ENCODE peak calls at places on chromosomes 2 and 18, in ten cellular contexts. One of them, this sample, is unnamed.
A peak's percentile ranks its signal among the peaks of the same experiment; 100 is the strongest.

GRCh38 chr2:99921903-99922302 is 220.5 kb downstream of the AFF3 start:
- DNase-seq in colonic mucosa: no peak
- DNase-seq in heart left ventricle: no peak
- DNase-seq in AG04450: no peak
- DNase-seq in GM23248: no peak
- DNase-seq in tibial artery: no peak
- DNase-seq in GM23338: no peak
- DNase-seq in tibial nerve: no peak
- DNase-seq in CD8-positive, alpha-beta memory T cell: no peak
- DNase-seq in cardiac muscle cell: no peak
- DNase-seq in this sample: no peak

GRCh38 chr2:38515155-38516074 is 87.3 kb downstream of the HNRNPLL start:
- DNase-seq in GM23338: no peak
- DNase-seq in GM23248: peak; percentile 59
- DNase-seq in colonic mucosa: no peak
- DNase-seq in cardiac muscle cell: peak; percentile 95
- DNase-seq in AG04450: no peak
- DNase-seq in CD8-positive, alpha-beta memory T cell: no peak
- DNase-seq in tibial nerve: peak; percentile 56
- DNase-seq in heart left ventricle: peak; percentile 76
- DNase-seq in tibial artery: no peak
- DNase-seq in this sample: no peak

GRCh38 chr2:98485453-98485755 is 40.7 kb downstream of the INPP4A start:
- DNase-seq in tibial artery: no peak
- DNase-seq in cardiac muscle cell: no peak
- DNase-seq in GM23248: no peak
- DNase-seq in AG04450: no peak
- DNase-seq in colonic mucosa: no peak
- DNase-seq in CD8-positive, alpha-beta memory T cell: no peak
- DNase-seq in heart left ventricle: no peak
- DNase-seq in GM23338: no peak
- DNase-seq in tibial nerve: no peak
- DNase-seq in this sample: no peak

GRCh38 chr2:168194784-168195522 is 52.4 kb downstream of the STK39 start:
- DNase-seq in cardiac muscle cell: no peak
- DNase-seq in colonic mucosa: no peak
- DNase-seq in tibial nerve: no peak
- DNase-seq in GM23248: peak; percentile 82
- DNase-seq in tibial artery: no peak
- DNase-seq in heart left ventricle: no peak
- DNase-seq in CD8-positive, alpha-beta memory T cell: no peak
- DNase-seq in AG04450: no peak
- DNase-seq in GM23338: no peak
- DNase-seq in this sample: no peak

GRCh38 chr18:40250218-40250617 is 1704.8 kb upstream of the PIK3C3 start:
- DNase-seq in GM23338: no peak
- DNase-seq in AG04450: no peak
- DNase-seq in cardiac muscle cell: no peak
- DNase-seq in heart left ventricle: no peak
- DNase-seq in colonic mucosa: no peak
- DNase-seq in tibial nerve: no peak
- DNase-seq in tibial artery: no peak
- DNase-seq in CD8-positive, alpha-beta memory T cell: no peak
- DNase-seq in GM23248: no peak
- DNase-seq in this sample: no peak

GRCh38 chr18:62175521-62175920 is 11.3 kb downstream of the PIGN start:
- DNase-seq in GM23248: peak; percentile 11
- DNase-seq in GM23338: no peak
- DNase-seq in cardiac muscle cell: no peak
- DNase-seq in tibial nerve: no peak
- DNase-seq in colonic mucosa: no peak
- DNase-seq in heart left ventricle: no peak
- DNase-seq in CD8-positive, alpha-beta memory T cell: no peak
- DNase-seq in tibial artery: no peak
- DNase-seq in AG04450: no peak
- DNase-seq in this sample: no peak

GRCh38 chr18:25503567-25504081 is 151.7 kb upstream of the ZNF521 start:
- DNase-seq in tibial artery: peak; percentile 71
- DNase-seq in CD8-positive, alpha-beta memory T cell: no peak
- DNase-seq in colonic mucosa: peak; percentile 72
- DNase-seq in GM23338: peak; percentile 75
- DNase-seq in AG04450: peak; percentile 49
- DNase-seq in heart left ventricle: peak; percentile 64
- DNase-seq in tibial nerve: peak; percentile 71
- DNase-seq in GM23248: peak; percentile 77
- DNase-seq in cardiac muscle cell: peak; percentile 87
- DNase-seq in this sample: peak; percentile 74

GRCh38 chr2:119464977-119465376 is 33.3 kb downstream of the TMEM37 start:
- DNase-seq in cardiac muscle cell: no peak
- DNase-seq in GM23248: peak; percentile 9
- DNase-seq in tibial nerve: peak; percentile 30
- DNase-seq in heart left ventricle: peak; percentile 52
- DNase-seq in CD8-positive, alpha-beta memory T cell: no peak
- DNase-seq in colonic mucosa: no peak
- DNase-seq in GM23338: no peak
- DNase-seq in tibial artery: peak; percentile 55
- DNase-seq in AG04450: no peak
- DNase-seq in this sample: no peak

GRCh38 chr2:127105656-127106456 is 1.1 kb downstream of the BIN1 start:
- DNase-seq in AG04450: no peak
- DNase-seq in cardiac muscle cell: peak; percentile 61
- DNase-seq in heart left ventricle: no peak
- DNase-seq in GM23338: peak; percentile 77
- DNase-seq in CD8-positive, alpha-beta memory T cell: no peak
- DNase-seq in colonic mucosa: peak; percentile 54
- DNase-seq in tibial nerve: no peak
- DNase-seq in GM23248: peak; percentile 57
- DNase-seq in tibial artery: no peak
- DNase-seq in this sample: peak; percentile 74

GRCh38 chr2:7392076-7392787 is 475.0 kb downstream of the RNF144A start:
- DNase-seq in tibial nerve: no peak
- DNase-seq in cardiac muscle cell: no peak
- DNase-seq in GM23248: peak; percentile 50
- DNase-seq in AG04450: no peak
- DNase-seq in CD8-positive, alpha-beta memory T cell: no peak
- DNase-seq in GM23338: no peak
- DNase-seq in colonic mucosa: no peak
- DNase-seq in heart left ventricle: peak; percentile 35
- DNase-seq in tibial artery: no peak
- DNase-seq in this sample: no peak

GRCh38 chr2:206800501-206801416 is 35.4 kb downstream of the FASTKD2 start:
- DNase-seq in AG04450: peak; percentile 26
- DNase-seq in tibial nerve: peak; percentile 79
- DNase-seq in tibial artery: peak; percentile 58
- DNase-seq in cardiac muscle cell: peak; percentile 84
- DNase-seq in GM23338: peak; percentile 89
- DNase-seq in GM23248: peak; percentile 87
- DNase-seq in heart left ventricle: peak; percentile 58
- DNase-seq in colonic mucosa: peak; percentile 56
- DNase-seq in CD8-positive, alpha-beta memory T cell: peak; percentile 47
- DNase-seq in this sample: peak; percentile 76

GRCh38 chr2:238771193-238771592 is 76.7 kb upstream of the TWIST2 start:
- DNase-seq in GM23338: peak; percentile 69
- DNase-seq in colonic mucosa: no peak
- DNase-seq in GM23248: peak; percentile 64
- DNase-seq in CD8-positive, alpha-beta memory T cell: no peak
- DNase-seq in AG04450: no peak
- DNase-seq in heart left ventricle: no peak
- DNase-seq in tibial artery: no peak
- DNase-seq in cardiac muscle cell: peak; percentile 49
- DNase-seq in tibial nerve: peak; percentile 23
- DNase-seq in this sample: no peak

GRCh38 chr18:75199327-75199726 is 9.6 kb downstream of the PTGR3 start:
- DNase-seq in GM23248: peak; percentile 16
- DNase-seq in tibial nerve: no peak
- DNase-seq in AG04450: no peak
- DNase-seq in GM23338: no peak
- DNase-seq in CD8-positive, alpha-beta memory T cell: no peak
- DNase-seq in tibial artery: no peak
- DNase-seq in heart left ventricle: no peak
- DNase-seq in cardiac muscle cell: peak; percentile 11
- DNase-seq in colonic mucosa: no peak
- DNase-seq in this sample: no peak

GRCh38 chr2:238493880-238494572 is 67.3 kb downstream of the ASB1 start:
- DNase-seq in GM23248: no peak
- DNase-seq in tibial nerve: no peak
- DNase-seq in tibial artery: no peak
- DNase-seq in AG04450: no peak
- DNase-seq in heart left ventricle: no peak
- DNase-seq in GM23338: no peak
- DNase-seq in colonic mucosa: peak; percentile 43
- DNase-seq in CD8-positive, alpha-beta memory T cell: peak; percentile 46
- DNase-seq in cardiac muscle cell: no peak
- DNase-seq in this sample: no peak

GRCh38 chr18:65753520-65753919 is 2.7 kb downstream of the CDH7 start:
- DNase-seq in AG04450: no peak
- DNase-seq in GM23338: peak; percentile 86
- DNase-seq in colonic mucosa: peak; percentile 23
- DNase-seq in tibial artery: no peak
- DNase-seq in cardiac muscle cell: no peak
- DNase-seq in tibial nerve: no peak
- DNase-seq in GM23248: no peak
- DNase-seq in heart left ventricle: no peak
- DNase-seq in CD8-positive, alpha-beta memory T cell: no peak
- DNase-seq in this sample: no peak

DNA sequence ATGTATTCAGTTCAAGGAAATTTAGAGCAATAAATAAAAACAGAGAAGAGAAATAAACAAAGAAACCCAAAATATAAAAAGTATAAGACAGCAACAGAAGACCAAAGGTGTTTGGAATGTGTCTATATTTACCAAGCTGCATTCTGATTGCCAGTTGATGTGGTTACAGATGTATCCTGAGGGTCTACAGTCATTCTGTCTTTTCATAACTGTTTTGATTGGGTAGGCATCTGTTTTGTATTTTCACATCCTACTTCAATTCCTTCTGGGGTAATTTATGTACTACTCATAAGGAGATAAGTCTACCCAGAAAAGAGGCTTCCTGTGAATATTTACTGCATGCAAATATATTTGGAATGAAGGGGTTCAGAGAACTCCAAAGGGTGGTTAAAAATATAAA is 596.8 kb upstream of the GCFC2 start:
- DNase-seq in colonic mucosa: no peak
- DNase-seq in CD8-positive, alpha-beta memory T cell: no peak
- DNase-seq in GM23338: no peak
- DNase-seq in tibial artery: no peak
- DNase-seq in cardiac muscle cell: no peak
- DNase-seq in AG04450: no peak
- DNase-seq in tibial nerve: no peak
- DNase-seq in GM23248: no peak
- DNase-seq in heart left ventricle: no peak
- DNase-seq in this sample: no peak
- H3K27ac ChIP-seq in colonic mucosa: no peak overlapping the region
- H3K27ac ChIP-seq in CD8-positive, alpha-beta memory T cell: no peak overlapping the region
- H3K27ac ChIP-seq in GM23338: no peak overlapping the region
- H3K27ac ChIP-seq in tibial artery: no peak overlapping the region
- H3K27ac ChIP-seq in cardiac muscle cell: no peak overlapping the region
- H3K27ac ChIP-seq in AG04450: no peak overlapping the region
- H3K27ac ChIP-seq in tibial nerve: no peak overlapping the region
- H3K27ac ChIP-seq in GM23248: no peak overlapping the region
- H3K27ac ChIP-seq in heart left ventricle: no peak overlapping the region
- H3K27ac ChIP-seq in this sample: no peak overlapping the region

GRCh38 chr2:160533482-160533881 is 39.9 kb upstream of the RBMS1 start:
- DNase-seq in GM23338: no peak
- DNase-seq in tibial nerve: no peak
- DNase-seq in AG04450: no peak
- DNase-seq in colonic mucosa: no peak
- DNase-seq in tibial artery: no peak
- DNase-seq in CD8-positive, alpha-beta memory T cell: no peak
- DNase-seq in cardiac muscle cell: no peak
- DNase-seq in GM23248: peak; percentile 19
- DNase-seq in heart left ventricle: peak; percentile 26
- DNase-seq in this sample: no peak
- H3K4me3 ChIP-seq in GM23338: no peak overlapping the region
- H3K4me3 ChIP-seq in tibial nerve: no peak overlapping the region
- H3K4me3 ChIP-seq in AG04450: no peak overlapping the region
- H3K4me3 ChIP-seq in colonic mucosa: no peak overlapping the region
- H3K4me3 ChIP-seq in tibial artery: no peak overlapping the region
- H3K4me3 ChIP-seq in CD8-positive, alpha-beta memory T cell: no peak overlapping the region
- H3K4me3 ChIP-seq in cardiac muscle cell: no peak overlapping the region
- H3K4me3 ChIP-seq in GM23248: no peak overlapping the region
- H3K4me3 ChIP-seq in heart left ventricle: no peak overlapping the region
- H3K4me3 ChIP-seq in this sample: no peak overlapping the region

GRCh38 chr2:3558205-3559014 is at the start of gene RNASEH1:
- DNase-seq in CD8-positive, alpha-beta memory T cell: peak; percentile 97
- DNase-seq in heart left ventricle: peak; percentile 99
- DNase-seq in cardiac muscle cell: peak; percentile 99
- DNase-seq in GM23248: peak; percentile 99
- DNase-seq in tibial nerve: peak; percentile 98
- DNase-seq in GM23338: peak; percentile 99
- DNase-seq in AG04450: peak; percentile 97
- DNase-seq in colonic mucosa: peak; percentile 99
- DNase-seq in tibial artery: peak; percentile 96
- DNase-seq in this sample: peak; percentile 99
- H3K27ac ChIP-seq in CD8-positive, alpha-beta memory T cell: peak within 1 kb of the TSS; percentile 96
- H3K27ac ChIP-seq in heart left ventricle: peak within 1 kb of the TSS; percentile 87
- H3K27ac ChIP-seq in cardiac muscle cell: peak within 1 kb of the TSS; percentile 94
- H3K27ac ChIP-seq in GM23248: peak within 1 kb of the TSS; percentile 93
- H3K27ac ChIP-seq in tibial nerve: peak within 1 kb of the TSS; percentile 87
- H3K27ac ChIP-seq in GM23338: peak within 1 kb of the TSS; percentile 99
- H3K27ac ChIP-seq in AG04450: peak within 1 kb of the TSS; percentile 91
- H3K27ac ChIP-seq in colonic mucosa: peak within 1 kb of the TSS; percentile 86
- H3K27ac ChIP-seq in tibial artery: peak within 1 kb of the TSS; percentile 87
- H3K27ac ChIP-seq in this sample: peak within 1 kb of the TSS; percentile 86

GRCh38 chr18:6341709-6342108 is 73.0 kb downstream of the L3MBTL4 start:
- DNase-seq in tibial artery: no peak
- DNase-seq in heart left ventricle: no peak
- DNase-seq in GM23338: no peak
- DNase-seq in GM23248: no peak
- DNase-seq in cardiac muscle cell: no peak
- DNase-seq in tibial nerve: no peak
- DNase-seq in colonic mucosa: no peak
- DNase-seq in AG04450: no peak
- DNase-seq in CD8-positive, alpha-beta memory T cell: no peak
- DNase-seq in this sample: no peak

GRCh38 chr18:6336239-6336638 is 78.5 kb downstream of the L3MBTL4 start:
- DNase-seq in tibial nerve: no peak
- DNase-seq in AG04450: no peak
- DNase-seq in colonic mucosa: no peak
- DNase-seq in CD8-positive, alpha-beta memory T cell: no peak
- DNase-seq in cardiac muscle cell: no peak
- DNase-seq in GM23338: no peak
- DNase-seq in tibial artery: no peak
- DNase-seq in heart left ventricle: no peak
- DNase-seq in GM23248: no peak
- DNase-seq in this sample: no peak

GRCh38 chr18:6342990-6343389 is 71.7 kb downstream of the L3MBTL4 start:
- DNase-seq in cardiac muscle cell: no peak
- DNase-seq in tibial artery: no peak
- DNase-seq in colonic mucosa: no peak
- DNase-seq in GM23248: no peak
- DNase-seq in heart left ventricle: no peak
- DNase-seq in GM23338: no peak
- DNase-seq in AG04450: no peak
- DNase-seq in CD8-positive, alpha-beta memory T cell: no peak
- DNase-seq in tibial nerve: no peak
- DNase-seq in this sample: no peak

DNA sequence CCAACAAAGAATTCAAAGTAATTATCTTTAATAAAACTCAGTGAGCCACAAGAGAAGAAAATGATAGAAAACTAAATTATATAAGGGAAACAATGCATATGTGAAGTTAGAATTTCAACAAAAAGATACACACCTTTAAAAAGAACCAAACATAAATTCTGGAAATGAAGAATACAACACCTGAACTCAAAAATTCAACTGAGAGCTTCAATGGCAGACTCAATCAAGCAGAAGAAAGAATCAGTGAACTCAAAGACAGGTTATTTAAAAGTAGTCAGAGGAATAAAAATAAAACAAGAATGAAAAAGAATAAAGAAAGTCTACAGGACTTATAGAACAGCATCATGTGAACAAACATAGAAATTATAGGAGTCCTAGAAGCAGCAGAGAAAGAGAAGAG is 73.4 kb downstream of the L3MBTL4 start:
- DNase-seq in GM23248: no peak
- DNase-seq in heart left ventricle: no peak
- DNase-seq in GM23338: no peak
- DNase-seq in tibial artery: no peak
- DNase-seq in colonic mucosa: no peak
- DNase-seq in AG04450: no peak
- DNase-seq in tibial nerve: no peak
- DNase-seq in CD8-positive, alpha-beta memory T cell: no peak
- DNase-seq in cardiac muscle cell: no peak
- DNase-seq in this sample: no peak
- H3K4me3 ChIP-seq in GM23248: no peak overlapping the region
- H3K4me3 ChIP-seq in heart left ventricle: no peak overlapping the region
- H3K4me3 ChIP-seq in GM23338: no peak overlapping the region
- H3K4me3 ChIP-seq in tibial artery: no peak overlapping the region
- H3K4me3 ChIP-seq in colonic mucosa: no peak overlapping the region
- H3K4me3 ChIP-seq in AG04450: no peak overlapping the region
- H3K4me3 ChIP-seq in tibial nerve: no peak overlapping the region
- H3K4me3 ChIP-seq in CD8-positive, alpha-beta memory T cell: no peak overlapping the region
- H3K4me3 ChIP-seq in cardiac muscle cell: no peak overlapping the region
- H3K4me3 ChIP-seq in this sample: no peak overlapping the region

This sample was measured in coronary artery.